ENCODE peak calls at places on chromosomes 3 and 15, in seven cellular contexts. E is uterus, X is pancreas, A is lower lobe of right lung, D is H9, S is substantia nigra, R is kidney. F is an unnamed sample.

GRCh38 chr3:116253511-116253910 is 191.8 kb downstream of the LSAMP start:
- DNase-seq in E (no peak), X (no peak), A (no peak), D (no peak), S (no peak), R (no peak), F (no peak)

GRCh38 chr3:51099794-51100542 is 285.1 kb upstream of the MANF start:
- DNase-seq in E (no peak), X (peak), A (no peak), D (peak), S (no peak), R (no peak), F (peak)

GRCh38 chr3:196207833-196208607 is 3.2 kb downstream of the ZDHHC19 start:
- DNase-seq in E (no peak), X (no peak), A (peak), D (peak), S (no peak), R (peak), F (no peak)

GRCh38 chr3:70053293-70053692 is 53.8 kb downstream of the SAMMSON start:
- DNase-seq in E (no peak), X (no peak), A (no peak), D (no peak), S (no peak), R (no peak), F (no peak)

GRCh38 chr3:193552911-193553310 is 1.8 kb downstream of the ATP13A4 start:
- DNase-seq in E (no peak), X (no peak), A (peak), D (no peak), S (peak), R (no peak), F (no peak)

GRCh38 chr3:152356870-152357276 is 88.1 kb downstream of the MBNL1 start:
- DNase-seq in E (no peak), X (no peak), A (no peak), D (no peak), S (no peak), R (no peak), F (no peak)

GRCh38 chr3:192816274-192816853 is 89.0 kb upstream of the FGF12 start:
- DNase-seq in E (no peak), X (no peak), A (no peak), D (no peak), S (no peak), R (no peak), F (no peak)

GRCh38 chr3:10260211-10260701 is 12.0 kb downstream of the TATDN2 start:
- DNase-seq in E (no peak), X (no peak), A (no peak), D (no peak), S (no peak), R (no peak), F (no peak)

GRCh38 chr15:83398591-83398990 is 48.5 kb upstream of the SH3GL3 start:
- DNase-seq in E (no peak), X (no peak), A (no peak), D (no peak), S (no peak), R (no peak), F (no peak)

GRCh38 chr3:111496894-111497559 is 45.0 kb upstream of the CD96 start:
- DNase-seq in E (no peak), X (no peak), A (no peak), D (no peak), S (no peak), R (no peak), F (no peak)

GRCh38 chr15:45402955-45403892 is 24.9 kb upstream of the GATM start:
- DNase-seq in E (no peak), X (peak), A (peak), D (no peak), S (no peak), R (peak), F (no peak)

GRCh38 chr3:134511500-134511899 is 25.6 kb downstream of the CEP63 start:
- DNase-seq in E (no peak), X (no peak), A (no peak), D (no peak), S (no peak), R (no peak), F (no peak)

GRCh38 chr3:112126501-112126900 is 6.5 kb downstream of the GCSAM start:
- DNase-seq in E (no peak), X (no peak), A (no peak), D (peak), S (no peak), R (no peak), F (no peak)

GRCh38 chr3:59766165-59766872 is 716.5 kb upstream of the CFAP20DC start:
- DNase-seq in E (peak), X (no peak), A (no peak), D (no peak), S (no peak), R (no peak), F (no peak)

GRCh38 chr3:78204977-78205376 is 1165.1 kb downstream of the ROBO2 start:
- DNase-seq in E (no peak), X (no peak), A (no peak), D (no peak), S (no peak), R (no peak), F (peak)

GRCh38 chr15:76337047-76337738 is 620 bp downstream of the ISL2 start:
- DNase-seq in E (no peak), X (no peak), A (no peak), D (no peak), S (no peak), R (no peak), F (no peak)

GRCh38 chr3:72683068-72683467 is 165.2 kb downstream of the SHQ1 start:
- DNase-seq in E (no peak), X (no peak), A (no peak), D (no peak), S (no peak), R (no peak), F (no peak)

GRCh38 chr3:20480771-20481170 is 294.8 kb upstream of the SGO1 start:
- DNase-seq in E (no peak), X (no peak), A (no peak), D (no peak), S (no peak), R (no peak), F (peak)

GRCh38 chr15:101198031-101198430 is 53.8 kb downstream of the CHSY1 start:
- DNase-seq in E (no peak), X (no peak), A (no peak), D (no peak), S (no peak), R (no peak), F (no peak)

GRCh38 chr3:190053919-190054672 is 66.6 kb downstream of the P3H2 start:
- DNase-seq in E (no peak), X (no peak), A (no peak), D (no peak), S (no peak), R (no peak), F (no peak)

GRCh38 chr3:85330071-85330470 is 371.3 kb downstream of the CADM2 start:
- DNase-seq in E (no peak), X (no peak), A (no peak), D (no peak), S (no peak), R (no peak), F (no peak)

GRCh38 chr15:35107561-35107960 is 22.5 kb upstream of the NANOGP8 start:
- DNase-seq in E (no peak), X (no peak), A (no peak), D (no peak), S (no peak), R (no peak), F (no peak)

GRCh38 chr3:159928071-159928491 is 60.6 kb upstream of the IL12A start:
- DNase-seq in E (no peak), X (no peak), A (no peak), D (no peak), S (no peak), R (no peak), F (no peak)

GRCh38 chr3:32844914-32845313 is 27.1 kb downstream of the TRIM71 start:
- DNase-seq in E (no peak), X (no peak), A (no peak), D (no peak), S (no peak), R (no peak), F (no peak)

GRCh38 chr3:15450611-15451467 is 23.4 kb downstream of the EAF1 start:
- DNase-seq in E (no peak), X (no peak), A (no peak), D (no peak), S (no peak), R (no peak), F (no peak)

GRCh38 chr3:41997702-41998551 is 36.0 kb upstream of the ULK4 start:
- DNase-seq in E (no peak), X (no peak), A (no peak), D (peak), S (no peak), R (no peak), F (no peak)

GRCh38 chr3:162122405-162122804 is 625.8 kb downstream of the OTOL1 start:
- DNase-seq in E (no peak), X (no peak), A (no peak), D (no peak), S (no peak), R (no peak), F (no peak)

GRCh38 chr3:101803152-101803782 is 24.3 kb downstream of the NXPE3 start:
- DNase-seq in E (peak), X (peak), A (no peak), D (no peak), S (peak), R (no peak), F (no peak)

GRCh38 chr3:87410110-87410509 is 133.7 kb upstream of the POU1F1 start:
- DNase-seq in E (no peak), X (no peak), A (no peak), D (no peak), S (no peak), R (no peak), F (no peak)

GRCh38 chr3:168248383-168249047 is 152.8 kb upstream of the GOLIM4 start:
- DNase-seq in E (no peak), X (no peak), A (no peak), D (peak), S (no peak), R (peak), F (no peak)

GRCh38 chr15:85742186-85742751 is 52.5 kb downstream of the KLHL25 start:
- DNase-seq in E (peak), X (no peak), A (no peak), D (no peak), S (no peak), R (no peak), F (no peak)

GRCh38 chr3:53102601-53103147 is 27.6 kb downstream of the RFT1 start:
- DNase-seq in E (no peak), X (no peak), A (no peak), D (no peak), S (no peak), R (no peak), F (no peak)

GRCh38 chr3:182713743-182714517 is 79.4 kb upstream of the ATP11B start:
- DNase-seq in E (no peak), X (no peak), A (no peak), D (no peak), S (no peak), R (no peak), F (peak)

GRCh38 chr3:182717216-182717615 is 76.1 kb upstream of the ATP11B start:
- DNase-seq in E (no peak), X (no peak), A (no peak), D (no peak), S (no peak), R (no peak), F (no peak)

GRCh38 chr3:182715006-182715405 is 78.3 kb upstream of the ATP11B start:
- DNase-seq in E (no peak), X (no peak), A (no peak), D (no peak), S (no peak), R (no peak), F (no peak)

GRCh38 chr3:182711853-182712252 is 81.5 kb upstream of the ATP11B start:
- DNase-seq in E (no peak), X (no peak), A (no peak), D (no peak), S (no peak), R (no peak), F (no peak)

DNA sequence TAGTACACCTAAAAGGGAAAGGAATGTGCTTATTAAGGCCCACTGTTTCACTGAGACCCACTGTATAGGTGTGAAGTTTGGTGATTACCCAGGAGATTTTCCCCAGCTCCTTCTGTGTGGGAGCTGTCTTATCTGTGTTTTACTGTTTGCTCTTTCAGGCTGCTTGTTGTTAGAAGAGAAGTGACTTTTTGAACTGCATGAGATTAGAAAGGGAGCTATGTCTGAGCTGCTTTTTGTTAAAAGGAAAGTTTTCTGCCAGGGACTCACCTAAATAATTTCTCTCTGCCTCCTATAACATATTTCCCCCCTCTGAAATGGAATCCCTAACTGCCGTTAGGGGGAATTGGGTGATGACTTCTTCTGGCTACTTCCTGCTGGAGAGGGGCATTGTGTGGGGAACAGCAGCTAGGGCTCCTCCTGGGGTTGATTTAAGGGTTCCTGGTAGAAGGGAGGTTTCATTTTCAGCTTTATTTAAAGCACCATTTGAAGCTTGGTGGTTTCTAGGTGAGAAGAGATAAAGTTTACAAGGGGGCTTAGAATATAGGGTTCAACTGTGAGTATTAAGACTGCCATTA is 77.1 kb upstream of the ATP11B start:
- DNase-seq in E (no peak), X (no peak), A (no peak), D (no peak), S (no peak), R (no peak), F (no peak)
- H3K27ac ChIP-seq in E (no peak), X (peak), A (no peak), D (no peak), S (no peak), R (no peak), F (no peak)

GRCh38 chr15:33629647-33630046 is 318.9 kb downstream of the RYR3 start:
- DNase-seq in E (no peak), X (no peak), A (no peak), D (no peak), S (no peak), R (no peak), F (no peak)
- H3K27ac ChIP-seq in E (no peak), X (no peak), A (no peak), D (no peak), S (no peak), R (no peak), F (no peak)

GRCh38 chr3:172713316-172713715 is 2.4 kb upstream of the NCEH1 start:
- DNase-seq in E (peak), X (no peak), A (no peak), D (no peak), S (no peak), R (no peak), F (no peak)

GRCh38 chr3:172711457-172711800 is 562 bp upstream of the NCEH1 start:
- DNase-seq in E (peak), X (no peak), A (no peak), D (no peak), S (no peak), R (no peak), F (no peak)

GRCh38 chr3:172709776-172710708 is 825 bp downstream of the NCEH1 start:
- DNase-seq in E (peak), X (peak), A (peak), D (peak), S (no peak), R (peak), F (no peak)

GRCh38 chr3:172708905-172709775 is 1.7 kb downstream of the NCEH1 start:
- DNase-seq in E (no peak), X (no peak), A (no peak), D (no peak), S (no peak), R (no peak), F (no peak)

GRCh38 chr3:172710709-172711456 is at the start of gene NCEH1:
- DNase-seq in E (peak), X (peak), A (peak), D (peak), S (peak), R (peak), F (peak)
- H3K27ac ChIP-seq in E (peak), X (peak), A (peak), D (no peak), S (peak), R (peak), F (no peak)

GRCh38 chr15:29815000-29815704 is 7.1 kb downstream of the TJP1 start:
- DNase-seq in E (no peak), X (no peak), A (no peak), D (no peak), S (no peak), R (no peak), F (no peak)
- H3K27ac ChIP-seq in E (no peak), X (peak), A (no peak), D (no peak), S (no peak), R (no peak), F (no peak)

GRCh38 chr15:29825205-29825604 is 2.9 kb upstream of the TJP1 start:
- DNase-seq in E (no peak), X (no peak), A (no peak), D (no peak), S (no peak), R (no peak), F (no peak)

GRCh38 chr15:29822100-29822684 is at the start of gene TJP1:
- DNase-seq in E (peak), X (peak), A (peak), D (peak), S (no peak), R (peak), F (no peak)

GRCh38 chr15:29827421-29827820 is 5.2 kb upstream of the TJP1 start:
- DNase-seq in E (no peak), X (no peak), A (no peak), D (no peak), S (no peak), R (no peak), F (no peak)

GRCh38 chr15:29822685-29823459 is 604 bp upstream of the TJP1 start:
- DNase-seq in E (peak), X (peak), A (peak), D (no peak), S (peak), R (peak), F (no peak)

DNA sequence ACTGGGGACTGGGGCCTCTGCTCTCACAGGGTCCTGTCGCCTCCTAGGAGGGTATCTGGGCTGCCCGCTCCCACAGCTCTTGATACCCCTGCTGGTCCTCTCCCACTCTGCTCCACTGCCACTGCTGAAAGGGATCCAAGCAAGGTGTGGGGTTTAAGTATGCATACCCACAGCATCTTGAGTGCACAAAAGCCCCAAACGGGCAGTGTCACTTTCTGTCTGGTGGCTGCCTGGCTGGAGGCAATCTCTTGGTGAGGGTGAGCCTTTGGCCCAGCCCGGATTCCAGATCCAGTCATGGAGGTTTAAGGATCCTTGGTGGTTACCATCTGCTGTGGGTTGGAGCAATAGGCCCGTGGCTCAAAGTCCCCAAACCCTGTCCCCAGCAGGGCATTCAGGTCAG is 4.6 kb upstream of the TJP1 start:
- DNase-seq in E (no peak), X (no peak), A (no peak), D (no peak), S (no peak), R (no peak), F (no peak)
- H3K27ac ChIP-seq in E (no peak), X (no peak), A (no peak), D (no peak), S (no peak), R (no peak), F (no peak)

DNA sequence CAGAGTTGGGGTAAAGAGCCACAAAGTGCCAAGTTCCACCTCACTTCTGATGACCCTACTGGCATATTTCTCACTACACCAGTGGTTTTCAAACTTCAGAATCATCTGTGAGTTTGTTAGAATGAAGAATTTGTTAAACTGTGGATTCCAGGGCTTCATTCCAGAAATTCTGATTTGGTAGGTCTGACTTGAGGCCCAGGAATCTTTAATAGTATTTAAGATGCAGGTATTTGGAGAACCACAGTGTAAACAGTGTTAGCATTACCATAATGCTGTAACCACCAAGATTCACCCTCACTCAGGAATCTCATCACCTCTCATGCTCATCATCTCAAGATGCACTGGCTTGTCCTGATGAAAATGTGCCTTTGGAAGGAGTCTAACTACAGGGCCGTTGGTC is 6.0 kb downstream of the KCNMB3 start:
- DNase-seq in E (no peak), X (no peak), A (no peak), D (no peak), S (no peak), R (no peak), F (no peak)
- H3K27ac ChIP-seq in E (no peak), X (no peak), A (no peak), D (no peak), S (no peak), R (no peak), F (no peak)